ENCODE peak calls at places on chromosomes 3 and 15, in five cellular contexts. T is activated gamma-delta T cell treated with Interleukin-2 at 50 U/mL for 16 hours, H is ureter, N is breast epithelium, G is endothelial cell. W is an unnamed sample.

GRCh38 chr15:43132830-43133428 is 457 bp upstream of the TMEM62 start:
- DNase-seq in T (no peak), H (no peak), N (no peak), G (no peak), W (no peak)

GRCh38 chr15:35481064-35481463 is 64.9 kb downstream of the DPH6 start:
- DNase-seq in T (no peak), H (no peak), N (no peak), G (no peak), W (no peak)

GRCh38 chr15:59172289-59172901 is 34.2 kb upstream of the LDHAL6B start:
- DNase-seq in T (no peak), H (no peak), N (no peak), G (no peak), W (no peak)

GRCh38 chr15:74776851-74777768 is 4.8 kb upstream of the CSK start:
- DNase-seq in T (peak), H (no peak), N (no peak), G (peak), W (no peak)

GRCh38 chr3:14266361-14266760 is 87.7 kb downstream of the LSM3 start:
- DNase-seq in T (no peak), H (no peak), N (no peak), G (no peak), W (no peak)

GRCh38 chr3:109944836-109945235 is 607.5 kb upstream of the DPPA4 start:
- DNase-seq in T (no peak), H (no peak), N (no peak), G (no peak), W (no peak)

GRCh38 chr3:55202320-55202719 is 274.5 kb upstream of the LRTM1 start:
- DNase-seq in T (no peak), H (no peak), N (no peak), G (no peak), W (no peak)

GRCh38 chr3:51547274-51547673 is 8.8 kb downstream of the RAD54L2 start:
- DNase-seq in T (no peak), H (no peak), N (no peak), G (no peak), W (no peak)

GRCh38 chr15:66800584-66801235 is 98.7 kb downstream of the SMAD6 start:
- DNase-seq in T (no peak), H (no peak), N (no peak), G (no peak), W (peak)

GRCh38 chr15:98803228-98804056 is 155.1 kb downstream of the IGF1R start:
- DNase-seq in T (no peak), H (peak), N (no peak), G (no peak), W (no peak)

GRCh38 chr15:78090422-78090821 is 1.9 kb upstream of the SH2D7 start:
- DNase-seq in T (no peak), H (no peak), N (no peak), G (no peak), W (no peak)

GRCh38 chr3:83002869-83003445 is 1241.5 kb upstream of the GBE1 start:
- DNase-seq in T (no peak), H (no peak), N (no peak), G (no peak), W (no peak)

GRCh38 chr3:150599611-150600297 is 3.4 kb upstream of the SELENOT start:
- DNase-seq in T (no peak), H (no peak), N (no peak), G (no peak), W (no peak)

GRCh38 chr3:55013145-55013544 is 85.3 kb upstream of the LRTM1 start:
- DNase-seq in T (no peak), H (no peak), N (no peak), G (no peak), W (no peak)

W was measured in lower leg skin.